ENCODE peak calls at places on chromosome 12, in four cellular contexts. T, W, S and Z are unnamed samples.

GRCh38 chr12:26162174-26162573 is 33.2 kb upstream of the SSPN start:
- DNase-seq in T (no peak), W (no peak), S (no peak), Z (no peak)

GRCh38 chr12:90854136-90854689 is 100.8 kb downstream of the CCER1 start:
- DNase-seq in T (no peak), W (no peak), S (peak), Z (peak)

GRCh38 chr12:112969547-112970306 is 8.6 kb upstream of the OAS2 start:
- DNase-seq in T (no peak), W (no peak), S (no peak), Z (no peak)

GRCh38 chr12:14868916-14869315 is 16.7 kb downstream of the MGP start:
- DNase-seq in T (no peak), W (no peak), S (no peak), Z (no peak)

GRCh38 chr12:57625261-57626032 is 7.6 kb downstream of the B4GALNT1 start:
- DNase-seq in T (no peak), W (no peak), S (no peak), Z (no peak)

GRCh38 chr12:42483534-42483857 is 106.0 kb downstream of the PRICKLE1 start:
- DNase-seq in T (no peak), W (no peak), S (no peak), Z (no peak)

GRCh38 chr12:117124421-117125274 is 25.4 kb upstream of the TESC start:
- DNase-seq in T (no peak), W (no peak), S (no peak), Z (no peak)

GRCh38 chr12:50271724-50272247 is 11.5 kb downstream of the LIMA1 start:
- DNase-seq in T (no peak), W (no peak), S (no peak), Z (no peak)

GRCh38 chr12:55743967-55744931 is 1.3 kb downstream of the GDF11 start:
- DNase-seq in T (no peak), W (no peak), S (no peak), Z (no peak)

GRCh38 chr12:109099426-109100020 is 2.1 kb downstream of the UNG start:
- DNase-seq in T (no peak), W (no peak), S (no peak), Z (no peak)

GRCh38 chr12:92466391-92467305 is 236.1 kb upstream of the PLEKHG7 start:
- DNase-seq in T (no peak), W (no peak), S (no peak), Z (no peak)

GRCh38 chr12:104370989-104371870 is 67.7 kb downstream of the EID3 start:
- DNase-seq in T (no peak), W (no peak), S (no peak), Z (no peak)

GRCh38 chr12:4027412-4027811 is 154.2 kb upstream of the PARP11 start:
- DNase-seq in T (no peak), W (no peak), S (peak), Z (no peak)

GRCh38 chr12:58455146-58455545 is 465.2 kb downstream of the LRIG3 start:
- DNase-seq in T (no peak), W (no peak), S (no peak), Z (no peak)

GRCh38 chr12:989751-990278 is 1.2 kb upstream of the ERC1 start:
- DNase-seq in T (no peak), W (no peak), S (peak), Z (no peak)

GRCh38 chr12:69621551-69621950 is 10.8 kb upstream of the LRRC10 start:
- DNase-seq in T (no peak), W (no peak), S (no peak), Z (no peak)

GRCh38 chr12:57008113-57008687 is 1.9 kb upstream of the ZBTB39 start:
- DNase-seq in T (peak), W (no peak), S (peak), Z (peak)

GRCh38 chr12:56220611-56221232 is 1.0 kb downstream of the RNF41 start:
- DNase-seq in T (no peak), W (no peak), S (no peak), Z (no peak)

GRCh38 chr12:131365821-131366260 is 345.0 kb upstream of the SFSWAP start:
- DNase-seq in T (no peak), W (peak), S (no peak), Z (no peak)

GRCh38 chr12:95096852-95097251 is 23.4 kb upstream of the NR2C1 start:
- DNase-seq in T (no peak), W (no peak), S (no peak), Z (no peak)

DNA sequence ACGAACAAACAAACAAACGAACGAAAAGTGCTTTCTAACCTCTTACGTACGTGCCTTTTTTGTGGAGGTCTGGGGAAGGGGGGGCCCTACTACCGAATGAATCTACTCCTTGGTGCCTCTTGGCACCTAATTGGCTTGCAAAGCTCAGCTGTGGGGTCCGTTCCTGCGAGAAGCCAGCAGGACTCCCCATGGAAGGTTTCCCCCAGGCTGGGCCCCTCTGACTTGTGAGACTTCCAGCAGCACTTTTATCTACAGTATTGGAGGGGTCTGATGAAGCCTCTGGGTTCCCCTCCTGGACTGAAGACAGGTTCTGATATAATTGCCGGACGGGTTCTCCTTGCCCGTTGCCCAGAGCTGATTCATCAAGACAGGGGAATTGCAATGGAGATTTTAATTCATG is 1.2 kb upstream of the TMEM106C start:
- DNase-seq in T (no peak), W (no peak), S (no peak), Z (no peak)
- H3K27ac ChIP-seq in T (no peak), W (no peak), S (no peak), Z (no peak)

GRCh38 chr12:46124848-46125619 is 134.7 kb upstream of the SCAF11 start:
- DNase-seq in T (peak), W (no peak), S (peak), Z (peak)
- H3K4me3 ChIP-seq in T (no peak), W (no peak), S (no peak), Z (peak)

GRCh38 chr12:66032739-66033138 is 97.8 kb downstream of the LLPH start:
- DNase-seq in T (no peak), W (no peak), S (no peak), Z (no peak)
- H3K27ac ChIP-seq in T (no peak), W (no peak), S (no peak), Z (no peak)

GRCh38 chr12:6752181-6752930 is 585 bp downstream of the MLF2 start:
- DNase-seq in T (no peak), W (no peak), S (no peak), Z (no peak)

GRCh38 chr12:6754406-6754805 is 1.5 kb upstream of the MLF2 start:
- DNase-seq in T (no peak), W (no peak), S (no peak), Z (no peak)

GRCh38 chr12:6751767-6752166 is 1.2 kb downstream of the MLF2 start:
- DNase-seq in T (no peak), W (no peak), S (no peak), Z (no peak)

GRCh38 chr12:6752931-6753771 is at the start of gene MLF2:
- DNase-seq in T (peak), W (peak), S (peak), Z (peak)

DNA sequence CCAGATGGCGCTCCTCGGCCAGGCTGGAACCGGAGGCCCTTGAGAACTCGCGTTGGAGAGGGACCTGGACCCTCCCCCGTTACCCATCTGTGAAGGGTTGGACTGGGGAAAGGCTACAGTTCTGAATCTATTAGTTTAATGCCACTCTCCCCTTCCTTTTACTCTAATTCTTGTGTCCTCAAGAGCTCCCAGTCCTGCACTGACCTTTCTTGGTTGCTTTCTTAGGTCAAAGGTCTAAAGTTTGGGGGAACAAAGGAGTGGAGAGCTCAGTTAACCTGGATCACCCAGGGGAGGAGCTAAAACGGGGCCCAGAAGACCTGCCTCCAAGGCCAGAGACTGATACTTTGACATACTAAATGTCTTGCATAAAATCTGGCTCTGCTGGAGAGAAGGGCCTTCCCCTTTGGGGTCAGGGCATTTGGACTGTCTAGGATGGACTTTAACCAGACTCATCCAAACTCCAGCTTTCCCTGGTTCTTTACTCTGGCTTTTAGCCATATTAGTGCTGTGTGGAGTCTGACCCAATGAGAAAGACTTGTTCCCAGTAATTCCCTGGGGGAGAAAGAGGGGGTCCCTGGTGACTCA is 923 bp upstream of the MLF2 start:
- DNase-seq in T (no peak), W (no peak), S (no peak), Z (no peak)
- H3K4me3 ChIP-seq in T (no peak), W (no peak), S (no peak), Z (peak)

GRCh38 chr12:53234236-53234635 is 2.2 kb upstream of the RARG start:
- DNase-seq in T (no peak), W (peak), S (no peak), Z (no peak)
- H3K27ac ChIP-seq in T (no peak), W (no peak), S (no peak), Z (peak)

GRCh38 chr12:129902371-129903091 is 1.3 kb downstream of the TMEM132D start:
- DNase-seq in T (no peak), W (no peak), S (no peak), Z (no peak)
- H3K4me3 ChIP-seq in T (no peak), W (no peak), S (no peak), Z (no peak)